ENCODE peak calls at places on chromosomes 4 and X, in six cellular contexts. Z, E, W, L, Y and H are unnamed samples.

GRCh38 chr4:40066651-40067050 is 10.0 kb downstream of the N4BP2 start:
- DNase-seq in Y (no peak), L (no peak), W (no peak), E (no peak), Z (no peak), H (no peak)

GRCh38 chr4:10684631-10685030 is at the start of gene CLNK:
- DNase-seq in Z (no peak), Y (no peak), W (no peak), L (no peak), E (no peak), H (no peak)

GRCh38 chr4:98864560-98864959 is 64.4 kb downstream of the EIF4E start:
- DNase-seq in Y (no peak), E (peak; percentile 12), L (no peak), Z (no peak), W (no peak), H (no peak)

GRCh38 chrX:38679695-38680094 is 118.4 kb downstream of the TSPAN7 start:
- DNase-seq in Z (no peak), E (no peak), W (no peak), Y (no peak), L (no peak), H (no peak)

GRCh38 chrX:150334100-150334499 is 29.0 kb upstream of the MAMLD1 start:
- DNase-seq in L (no peak), Y (no peak), W (no peak), E (no peak), Z (no peak), H (no peak)

GRCh38 chr4:126738926-126739325 is 893.8 kb upstream of the INTU start:
- DNase-seq in L (no peak), W (no peak), Z (no peak), E (no peak), Y (no peak), H (no peak)

GRCh38 chr4:52573551-52573950 is 85.5 kb downstream of the USP46 start:
- DNase-seq in Y (no peak), Z (no peak), E (no peak), W (no peak), L (no peak), H (no peak)

GRCh38 chr4:8853249-8853648 is 18.4 kb downstream of the HMX1 start:
- DNase-seq in W (peak; percentile 29), Y (no peak), L (no peak), E (peak; percentile 38), Z (no peak), H (no peak)

GRCh38 chrX:12981880-12982279 is 7.0 kb downstream of the TMSB4X start:
- DNase-seq in Z (no peak), L (no peak), W (no peak), E (no peak), Y (no peak), H (no peak)

GRCh38 chr4:102684605-102685052 is 76.1 kb downstream of the MANBA start:
- DNase-seq in Z (no peak), L (no peak), E (peak; percentile 16), W (peak; percentile 38), Y (no peak), H (no peak)

GRCh38 chr4:84878541-84878940 is 87.9 kb downstream of the WDFY3 start:
- DNase-seq in Z (no peak), L (no peak), W (no peak), Y (no peak), E (no peak), H (no peak)

GRCh38 chr4:40662962-40663604 is 33.4 kb upstream of the RBM47 start:
- DNase-seq in L (no peak), Z (no peak), W (no peak), E (no peak), Y (no peak), H (peak; percentile 85)

GRCh38 chr4:51895816-51896408 is 53.0 kb downstream of the DCUN1D4 start:
- DNase-seq in Y (peak; percentile 62), L (peak; percentile 54), Z (no peak), W (peak; percentile 79), E (peak; percentile 45), H (peak; percentile 58)

GRCh38 chr4:69640289-69640688 is 847 bp upstream of the UGT2A2 start:
- DNase-seq in W (no peak), E (no peak), Y (no peak), L (no peak), Z (no peak), H (no peak)

GRCh38 chr4:87896020-87896621 is 63.4 kb downstream of the MEPE start:
- DNase-seq in E (peak; percentile 87), L (no peak), Y (no peak), W (no peak), Z (no peak), H (no peak)

GRCh38 chr4:106245176-106245575 is 70.8 kb downstream of the TBCK start:
- DNase-seq in E (no peak), W (no peak), Z (no peak), Y (no peak), L (no peak), H (no peak)

GRCh38 chr4:87103691-87104187 is 116.7 kb downstream of the KLHL8 start:
- DNase-seq in Y (no peak), W (no peak), E (peak; percentile 41), L (no peak), Z (no peak), H (no peak)

GRCh38 chrX:107674480-107675364 is 46.4 kb downstream of the PRPS1 start:
- DNase-seq in Z (peak; percentile 97), Y (peak; percentile 58), L (peak; percentile 88), W (peak; percentile 35), E (no peak), H (peak; percentile 51)

GRCh38 chr4:1683903-1684755 is at the start of gene FAM53A:
- DNase-seq in Z (peak; percentile 98), W (peak; percentile 95), Y (peak; percentile 97), L (peak; percentile 88), E (peak; percentile 57), H (peak; percentile 94)
- TF ChIP-seq POLR2A in Z (no peak), W (peak; percentile 56), Y (no peak), L (peak; percentile 59), E (no peak), H (no peak)

DNA sequence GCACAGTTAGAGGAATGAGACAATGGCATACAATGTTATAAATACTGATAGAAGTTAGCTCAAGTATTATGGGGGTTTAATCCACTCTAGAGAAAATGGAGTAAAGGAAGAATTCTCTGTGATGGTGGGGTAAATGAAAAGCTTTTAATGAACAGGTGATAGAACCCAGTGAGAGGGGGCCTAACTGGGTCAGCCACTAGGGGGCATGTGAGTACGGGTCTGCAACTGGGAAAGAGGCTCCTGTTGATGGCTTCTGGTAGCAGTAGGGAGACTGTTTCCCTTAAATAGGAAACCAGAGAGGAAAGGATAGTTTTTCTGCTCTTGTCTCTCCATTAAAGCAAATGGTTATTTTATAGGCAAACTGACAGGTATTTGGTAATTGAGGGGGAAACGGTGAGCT is 132.8 kb upstream of the GPR101 start:
- DNase-seq in Y (peak; percentile 42), Z (no peak), E (no peak), L (no peak), W (peak; percentile 23), H (no peak)
- TF ChIP-seq CTCF in Y (no peak), Z (no peak), E (peak; percentile 43), L (no peak), W (peak; percentile 55), H (no peak)

DNA sequence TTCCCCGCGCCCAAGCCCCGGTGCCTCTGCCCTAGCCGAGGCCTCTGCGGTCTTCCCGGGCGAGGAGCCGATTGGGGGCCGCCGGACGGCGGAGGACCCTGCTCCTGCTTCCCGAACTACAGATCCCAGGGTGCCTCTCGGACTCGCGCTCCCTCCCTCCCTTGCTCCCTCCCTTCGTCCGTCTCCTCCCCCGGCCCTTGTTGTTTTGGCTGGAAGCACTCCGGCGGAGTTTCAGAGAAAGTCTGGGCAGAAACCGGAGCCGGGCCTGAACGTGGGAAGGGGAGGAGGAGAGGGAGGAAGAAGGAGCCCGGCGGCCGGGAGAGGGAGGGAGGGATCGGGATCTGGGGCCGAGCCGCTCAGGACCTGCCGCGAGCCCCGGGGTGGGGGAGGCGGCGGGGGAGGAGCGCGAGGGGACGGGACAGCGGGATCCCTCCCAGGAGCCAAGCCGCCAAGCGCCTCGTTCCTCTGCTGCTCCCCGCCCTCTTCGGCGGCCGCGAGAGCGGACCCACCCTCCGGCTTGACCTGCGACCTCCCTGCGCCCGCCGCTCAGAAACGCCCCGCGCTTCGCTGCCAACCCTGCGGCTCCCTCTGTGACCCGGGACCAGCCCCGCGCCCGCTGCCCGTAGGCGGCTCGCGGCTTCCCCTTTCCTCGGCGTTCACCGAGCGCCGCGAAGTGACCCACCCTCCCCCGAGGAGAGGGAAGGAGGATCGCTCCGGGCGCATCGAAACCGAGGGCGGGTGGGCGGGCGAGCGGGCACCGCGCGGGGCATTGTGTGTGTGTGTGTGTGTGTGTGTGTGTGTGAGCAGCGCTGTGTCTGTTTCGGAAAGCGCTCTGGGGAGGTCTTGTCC is 473 bp upstream of the GAB1 start:
- DNase-seq in Z (peak; percentile 97), L (peak; percentile 93), Y (peak; percentile 87), E (no peak), W (peak; percentile 75), H (peak; percentile 87)
- TF ChIP-seq POLR2A in Z (no peak), L (peak; percentile 65), Y (no peak), E (no peak), W (peak; percentile 67), H (no peak)

DNA sequence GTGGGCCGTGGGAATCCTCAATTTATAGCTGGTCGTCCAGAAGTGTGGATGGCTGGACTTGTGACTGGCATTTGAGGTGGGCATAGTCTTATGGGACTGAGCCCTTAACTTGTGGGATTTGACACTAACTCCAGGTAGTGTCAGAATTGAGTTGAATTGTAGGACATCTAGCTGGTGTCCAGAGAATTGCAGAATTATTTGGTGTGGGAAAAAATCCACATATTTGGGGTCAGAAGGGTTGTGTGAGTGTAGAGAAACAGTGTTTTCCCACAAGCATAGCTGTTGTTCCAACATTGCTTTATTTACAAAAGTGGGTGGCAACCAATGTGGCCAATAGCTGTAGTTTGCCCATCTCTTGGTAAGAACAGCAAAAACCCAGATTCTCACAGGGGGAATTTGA is 91.3 kb downstream of the MOSPD2 start:
- DNase-seq in E (peak; percentile 3), Z (no peak), W (no peak), L (no peak), Y (no peak), H (no peak)
- TF ChIP-seq CTCF in E (no peak), Z (no peak), W (no peak), L (no peak), Y (no peak), H (no peak)

GRCh38 chr4:109313168-109314133 is 11.0 kb upstream of the COL25A1 start:
- DNase-seq in E (no peak), L (no peak), Z (no peak), W (no peak), Y (no peak), H (no peak)
- TF ChIP-seq POLR2A in E (no peak), L (no peak), Z (no peak), W (no peak), Y (no peak), H (no peak)

DNA sequence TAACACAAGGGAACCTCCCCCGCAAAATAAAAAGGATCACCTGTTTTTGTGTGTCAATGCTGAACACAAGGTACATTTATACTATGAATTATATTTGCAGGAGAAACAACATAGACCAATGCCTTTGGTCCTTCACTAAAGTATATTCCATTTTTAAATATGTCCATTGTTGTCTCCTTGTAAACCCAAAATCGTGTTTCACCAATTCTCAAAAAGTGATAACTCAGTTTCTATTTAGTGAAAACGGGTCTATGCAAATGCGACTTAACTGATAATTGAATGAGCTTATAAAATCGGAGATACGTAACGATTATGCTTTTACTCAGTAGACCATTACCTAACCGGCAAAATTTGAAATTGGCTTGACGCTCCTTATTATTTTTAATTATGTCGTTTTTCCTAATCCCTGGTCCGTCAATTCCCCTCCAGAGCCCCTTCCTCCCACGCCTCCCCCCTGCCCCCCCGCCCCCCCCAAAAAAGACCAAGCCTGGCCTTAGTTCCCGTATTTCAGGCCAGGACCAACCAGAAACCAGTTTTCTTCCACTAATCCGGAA is 2.0 kb downstream of the BRWD3 start:
- DNase-seq in L (no peak), E (no peak), W (no peak), Y (no peak), Z (no peak), H (no peak)
- TF ChIP-seq CTCF in L (no peak), E (no peak), W (no peak), Y (no peak), Z (no peak), H (no peak)